ENCODE peak calls at places on chromosomes 5 and 9, in four cellular contexts. One of them, this sample, is unnamed. For H3K4me1, the result is how much of the 10 kb centered on the place peaks cover.

GRCh38 chr5:73189816-73190451 is 16.9 kb downstream of the TMEM174 start:
- DNase-seq in esophagus squamous epithelium: no peak
- DNase-seq in heart left ventricle: no peak
- DNase-seq in psoas muscle: peak
- DNase-seq in this sample: no peak

GRCh38 chr9:26975728-26976707 is 19.8 kb downstream of the IFT74 start:
- DNase-seq in heart left ventricle: no peak
- DNase-seq in psoas muscle: no peak
- DNase-seq in esophagus squamous epithelium: no peak
- DNase-seq in this sample: no peak

GRCh38 chr9:99822596-99823391 is 1.1 kb downstream of the NR4A3 start:
- DNase-seq in esophagus squamous epithelium: no peak
- DNase-seq in heart left ventricle: peak
- DNase-seq in psoas muscle: peak
- DNase-seq in this sample: peak

GRCh38 chr5:53037141-53037859 is 48.1 kb downstream of the ITGA2 start:
- DNase-seq in esophagus squamous epithelium: no peak
- DNase-seq in heart left ventricle: no peak
- DNase-seq in psoas muscle: no peak
- DNase-seq in this sample: no peak

GRCh38 chr5:66440202-66440680 is 156.0 kb upstream of the MAST4 start:
- DNase-seq in heart left ventricle: no peak
- DNase-seq in esophagus squamous epithelium: no peak
- DNase-seq in psoas muscle: no peak
- DNase-seq in this sample: no peak

GRCh38 chr5:59604111-59604510 is 289.4 kb downstream of the PDE4D start:
- DNase-seq in esophagus squamous epithelium: no peak
- DNase-seq in psoas muscle: no peak
- DNase-seq in heart left ventricle: no peak
- DNase-seq in this sample: no peak

GRCh38 chr5:93575466-93575865 is 5.6 kb downstream of the NR2F1-AS1 start:
- DNase-seq in esophagus squamous epithelium: no peak
- DNase-seq in heart left ventricle: no peak
- DNase-seq in psoas muscle: no peak
- DNase-seq in this sample: no peak

GRCh38 chr9:88072831-88073365 is 65.4 kb downstream of the SPATA31C2 start:
- DNase-seq in psoas muscle: no peak
- DNase-seq in esophagus squamous epithelium: no peak
- DNase-seq in heart left ventricle: no peak
- DNase-seq in this sample: no peak

GRCh38 chr5:159451197-159452052 is 121.1 kb upstream of the IL12B start:
- DNase-seq in heart left ventricle: no peak
- DNase-seq in esophagus squamous epithelium: no peak
- DNase-seq in psoas muscle: no peak
- DNase-seq in this sample: no peak

GRCh38 chr9:120820095-120820494 is 22.6 kb downstream of the PSMD5 start:
- DNase-seq in psoas muscle: no peak
- DNase-seq in esophagus squamous epithelium: no peak
- DNase-seq in heart left ventricle: no peak
- DNase-seq in this sample: no peak

GRCh38 chr9:96418074-96418919 is at the start of gene ZNF367:
- DNase-seq in esophagus squamous epithelium: peak
- DNase-seq in psoas muscle: peak
- DNase-seq in heart left ventricle: peak
- DNase-seq in this sample: peak

GRCh38 chr5:3122216-3122615 is 370.7 kb upstream of the IRX2 start:
- DNase-seq in heart left ventricle: no peak
- DNase-seq in psoas muscle: no peak
- DNase-seq in esophagus squamous epithelium: no peak
- DNase-seq in this sample: no peak

GRCh38 chr9:110101531-110102161 is 106.3 kb downstream of the C9orf152 start:
- DNase-seq in heart left ventricle: no peak
- DNase-seq in esophagus squamous epithelium: no peak
- DNase-seq in psoas muscle: no peak
- DNase-seq in this sample: peak
- H3K27ac ChIP-seq in heart left ventricle: no peak
- H3K27ac ChIP-seq in esophagus squamous epithelium: no peak
- H3K27ac ChIP-seq in psoas muscle: no peak
- H3K27ac ChIP-seq in this sample: peak

GRCh38 chr5:39200081-39200480 is 19.3 kb downstream of the FYB1 start:
- DNase-seq in esophagus squamous epithelium: no peak
- DNase-seq in heart left ventricle: no peak
- DNase-seq in psoas muscle: no peak
- DNase-seq in this sample: no peak

GRCh38 chr5:39195198-39195826 is 24.1 kb downstream of the FYB1 start:
- DNase-seq in psoas muscle: no peak
- DNase-seq in esophagus squamous epithelium: no peak
- DNase-seq in heart left ventricle: no peak
- DNase-seq in this sample: no peak

GRCh38 chr5:39198080-39198479 is 21.3 kb downstream of the FYB1 start:
- DNase-seq in psoas muscle: no peak
- DNase-seq in heart left ventricle: no peak
- DNase-seq in esophagus squamous epithelium: no peak
- DNase-seq in this sample: no peak

GRCh38 chr5:39199335-39199734 is 20.0 kb downstream of the FYB1 start:
- DNase-seq in psoas muscle: no peak
- DNase-seq in heart left ventricle: no peak
- DNase-seq in esophagus squamous epithelium: no peak
- DNase-seq in this sample: no peak

GRCh38 chr5:39197556-39197955 is 21.8 kb downstream of the FYB1 start:
- DNase-seq in esophagus squamous epithelium: no peak
- DNase-seq in heart left ventricle: no peak
- DNase-seq in psoas muscle: no peak
- DNase-seq in this sample: no peak
- H3K4me1 ChIP-seq in esophagus squamous epithelium: under half
- H3K4me1 ChIP-seq in heart left ventricle: under half
- H3K4me1 ChIP-seq in psoas muscle: under half
- H3K4me1 ChIP-seq in this sample: under half

GRCh38 chr5:135031146-135031812 is 2.7 kb downstream of the PITX1 start:
- DNase-seq in psoas muscle: no peak
- DNase-seq in heart left ventricle: peak
- DNase-seq in esophagus squamous epithelium: no peak
- DNase-seq in this sample: no peak
- H3K27ac ChIP-seq in psoas muscle: peak
- H3K27ac ChIP-seq in heart left ventricle: no peak
- H3K27ac ChIP-seq in esophagus squamous epithelium: peak
- H3K27ac ChIP-seq in this sample: no peak

GRCh38 chr5:151234476-151235238 is 10.8 kb upstream of the CCDC69 start:
- DNase-seq in psoas muscle: peak
- DNase-seq in esophagus squamous epithelium: no peak
- DNase-seq in heart left ventricle: peak
- DNase-seq in this sample: peak
- H3K4me1 ChIP-seq in psoas muscle: under half
- H3K4me1 ChIP-seq in esophagus squamous epithelium: under half
- H3K4me1 ChIP-seq in heart left ventricle: under half
- H3K4me1 ChIP-seq in this sample: under half

GRCh38 chr5:162325143-162325727 is 257.7 kb downstream of the GABRG2 start:
- DNase-seq in heart left ventricle: no peak
- DNase-seq in psoas muscle: no peak
- DNase-seq in esophagus squamous epithelium: no peak
- DNase-seq in this sample: no peak
- H3K27ac ChIP-seq in heart left ventricle: no peak
- H3K27ac ChIP-seq in psoas muscle: no peak
- H3K27ac ChIP-seq in esophagus squamous epithelium: no peak
- H3K27ac ChIP-seq in this sample: no peak

GRCh38 chr9:136531186-136531903 is 14.5 kb downstream of the NOTCH1 start:
- DNase-seq in heart left ventricle: no peak
- DNase-seq in esophagus squamous epithelium: no peak
- DNase-seq in psoas muscle: no peak
- DNase-seq in this sample: no peak
- H3K4me1 ChIP-seq in heart left ventricle: half or more
- H3K4me1 ChIP-seq in esophagus squamous epithelium: half or more
- H3K4me1 ChIP-seq in psoas muscle: under half
- H3K4me1 ChIP-seq in this sample: half or more

DNA sequence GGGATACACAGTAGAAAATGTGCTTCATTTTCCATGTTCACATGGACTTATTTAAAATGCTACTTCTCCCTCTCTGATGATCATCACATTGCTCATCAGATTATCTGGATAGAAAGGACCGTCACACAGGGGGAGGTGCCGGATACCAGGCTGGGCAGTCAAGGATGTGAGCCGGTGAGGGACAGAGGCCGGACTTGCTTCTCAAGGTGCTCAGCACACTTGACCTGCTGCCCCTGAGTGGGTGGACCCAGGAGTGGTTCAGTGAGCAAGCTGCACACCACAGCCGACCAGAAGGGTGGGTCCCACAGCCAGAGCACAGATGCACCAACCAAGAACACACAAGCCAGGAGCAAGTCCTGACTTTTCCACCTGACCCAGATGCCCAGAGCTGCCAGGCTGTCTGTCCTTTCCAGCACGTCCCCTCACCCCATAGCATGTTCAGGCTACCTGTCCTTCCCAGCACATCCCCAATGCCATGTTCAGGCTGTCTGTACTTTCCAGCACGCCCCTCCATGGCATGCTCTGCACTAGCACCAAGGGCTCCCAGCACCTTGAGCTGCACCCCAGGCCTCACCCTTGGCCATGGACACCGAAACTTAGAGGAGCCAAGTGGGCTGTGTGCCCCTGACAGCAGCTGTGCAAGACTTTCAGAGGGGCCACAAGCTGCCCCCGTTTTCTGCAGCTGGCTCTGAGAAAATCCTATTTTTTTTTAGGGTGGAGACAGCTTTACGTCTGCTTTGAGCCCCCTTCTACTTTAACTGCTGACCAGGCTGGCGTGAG is 77.8 kb downstream of the SECISBP2 start:
- DNase-seq in heart left ventricle: peak
- DNase-seq in esophagus squamous epithelium: no peak
- DNase-seq in psoas muscle: no peak
- DNase-seq in this sample: no peak
- H3K27ac ChIP-seq in heart left ventricle: no peak
- H3K27ac ChIP-seq in esophagus squamous epithelium: no peak
- H3K27ac ChIP-seq in psoas muscle: no peak
- H3K27ac ChIP-seq in this sample: no peak

This sample was measured in heart right ventricle.